ENCODE peak calls at places on chromosome 4, in four cellular contexts. C is mammary epithelial cell, A is PC-3, O is mesendoderm. E is an unnamed sample.

GRCh38 chr4:87118826-87119225 is 101.6 kb downstream of the KLHL8 start:
- DNase-seq in C (peak; percentile 27), A (no peak), O (peak; percentile 55), E (peak; percentile 82)

GRCh38 chr4:60794372-60794771 is 405.8 kb upstream of the ADGRL3 start:
- DNase-seq in C (no peak), A (no peak), O (no peak), E (no peak)

GRCh38 chr4:5798447-5798846 is 87.4 kb downstream of the EVC start:
- DNase-seq in C (no peak), A (no peak), O (no peak), E (no peak)

GRCh38 chr4:112113786-112114185 is 31.5 kb upstream of the FAM241A start:
- DNase-seq in C (no peak), A (no peak), O (no peak), E (no peak)

GRCh38 chr4:185464887-185465286 is 6.6 kb downstream of the CCDC110 start:
- DNase-seq in C (no peak), A (no peak), O (no peak), E (no peak)

GRCh38 chr4:118353452-118353851 is 649 bp upstream of the PRSS12 start:
- DNase-seq in C (no peak), A (peak; percentile 3), O (peak; percentile 23), E (no peak)

GRCh38 chr4:181006509-181007290 is 1236.5 kb upstream of the TENM3 start:
- DNase-seq in C (no peak), A (no peak), O (no peak), E (no peak)

GRCh38 chr4:122309988-122310626 is 68.7 kb upstream of the ADAD1 start:
- DNase-seq in C (no peak), A (peak; percentile 31), O (peak; percentile 26), E (no peak)

GRCh38 chr4:15712214-15712613 is 9.3 kb downstream of the BST1 start:
- DNase-seq in C (no peak), A (no peak), O (no peak), E (no peak)

GRCh38 chr4:105196523-105197145 is 50.0 kb downstream of the TET2 start:
- DNase-seq in C (no peak), A (peak; percentile 56), O (peak; percentile 34), E (no peak)

GRCh38 chr4:27917381-27917780 is 1056.7 kb downstream of the STIM2 start:
- DNase-seq in C (no peak), A (no peak), O (no peak), E (no peak)

DNA sequence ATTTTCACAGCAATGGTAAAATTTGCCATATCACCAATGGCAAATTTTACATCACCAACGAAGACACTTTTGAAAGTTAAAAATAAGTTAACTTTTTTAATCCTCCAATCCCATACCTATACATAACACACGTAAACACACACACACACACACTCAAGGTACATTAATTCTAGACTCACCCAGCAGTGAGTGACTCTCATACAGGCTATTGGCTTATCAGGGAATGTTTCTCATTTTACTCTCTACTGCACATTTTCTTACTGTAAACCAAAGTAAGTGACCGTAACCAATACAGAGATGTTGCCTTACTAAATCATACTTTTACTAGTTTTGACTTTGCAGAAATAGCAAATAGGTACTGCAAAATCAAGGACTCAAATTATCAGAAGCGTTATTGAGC is 2.3 kb downstream of the VEGFC start:
- DNase-seq in C (no peak), A (peak; percentile 25), O (no peak), E (no peak)
- H3K9ac ChIP-seq in C (peak overlapping the region; percentile 59), A (peak overlapping the region; percentile 100), O (no peak overlapping the region), E (peak overlapping the region; percentile 96)

GRCh38 chr4:26083987-26084386 is 170.0 kb downstream of the SMIM20 start:
- DNase-seq in C (peak; percentile 80), A (peak; percentile 94), O (peak; percentile 34), E (peak; percentile 95)

GRCh38 chr4:26087108-26087507 is 173.1 kb downstream of the SMIM20 start:
- DNase-seq in C (no peak), A (no peak), O (no peak), E (peak; percentile 62)

GRCh38 chr4:26084414-26084813 is 170.4 kb downstream of the SMIM20 start:
- DNase-seq in C (no peak), A (no peak), O (peak; percentile 55), E (no peak)

GRCh38 chr4:26086621-26087068 is 172.6 kb downstream of the SMIM20 start:
- DNase-seq in C (no peak), A (no peak), O (no peak), E (no peak)

GRCh38 chr4:26085581-26085980 is 171.6 kb downstream of the SMIM20 start:
- DNase-seq in C (no peak), A (peak; percentile 27), O (peak; percentile 16), E (no peak)
- H3K4me2 ChIP-seq in C (no peak overlapping the region), A (no peak overlapping the region), O (no peak overlapping the region), E (no peak overlapping the region)

DNA sequence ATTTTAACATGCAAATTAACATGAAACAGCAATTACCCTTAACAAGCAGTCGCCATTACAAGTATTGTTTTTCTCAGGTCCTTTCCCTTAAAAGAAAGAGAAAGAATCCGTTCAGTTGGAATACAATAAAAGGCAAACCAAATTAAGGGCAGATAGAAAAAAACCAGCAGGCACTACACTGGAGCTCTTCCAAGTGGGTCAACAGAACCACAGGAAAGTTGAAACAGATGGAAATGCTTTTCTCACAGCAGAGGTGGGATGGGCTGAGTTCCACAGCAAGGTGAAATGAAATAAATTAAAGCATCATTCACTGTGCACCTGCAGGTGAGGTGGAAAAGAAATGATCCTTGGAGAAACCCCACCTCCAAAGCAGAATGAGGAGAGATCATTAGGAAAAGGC is 102.5 kb downstream of the APBB2 start:
- DNase-seq in C (no peak), A (no peak), O (no peak), E (no peak)
- H3K9ac ChIP-seq in C (no peak overlapping the region), A (no peak overlapping the region), O (no peak overlapping the region), E (no peak overlapping the region)

GRCh38 chr4:139078926-139079325 is 63.3 kb downstream of the NOCT start:
- DNase-seq in C (no peak), A (no peak), O (no peak), E (no peak)

GRCh38 chr4:139076016-139076744 is 60.6 kb downstream of the NOCT start:
- DNase-seq in C (no peak), A (no peak), O (no peak), E (peak; percentile 20)

GRCh38 chr4:139082750-139083532 is 67.4 kb downstream of the NOCT start:
- DNase-seq in C (peak; percentile 99), A (peak; percentile 97), O (peak; percentile 99), E (peak; percentile 96)

GRCh38 chr4:139077567-139078355 is 62.2 kb downstream of the NOCT start:
- DNase-seq in C (no peak), A (no peak), O (no peak), E (no peak)
- H3K4me2 ChIP-seq in C (no peak overlapping the region), A (no peak overlapping the region), O (no peak overlapping the region), E (no peak overlapping the region)

DNA sequence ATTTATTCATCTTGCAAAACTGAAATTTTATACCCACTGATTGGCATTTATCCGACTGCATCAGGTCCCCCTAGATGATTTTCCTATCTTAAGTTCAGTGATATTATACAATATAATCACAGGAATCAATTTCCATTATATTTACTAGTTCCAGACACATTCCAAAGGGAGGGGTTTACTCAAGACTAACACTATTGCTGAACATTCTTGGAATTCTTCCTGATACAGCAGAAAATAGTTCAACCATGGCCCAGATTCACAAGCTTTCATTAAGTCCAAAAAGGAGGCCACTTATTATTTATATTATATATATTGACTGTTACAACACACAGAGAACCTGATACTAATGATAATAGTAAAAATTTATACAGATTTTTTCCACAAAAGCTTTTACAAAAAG is 2353.6 kb downstream of the PCDH7 start:
- DNase-seq in C (no peak), A (peak; percentile 13), O (peak; percentile 63), E (peak; percentile 57)
- H3K9ac ChIP-seq in C (no peak overlapping the region), A (no peak overlapping the region), O (no peak overlapping the region), E (no peak overlapping the region)

GRCh38 chr4:41346306-41347061 is 89.8 kb downstream of the UCHL1 start:
- DNase-seq in C (no peak), A (peak; percentile 76), O (no peak), E (no peak)
- H3K4me2 ChIP-seq in C (no peak overlapping the region), A (peak overlapping the region; percentile 60), O (no peak overlapping the region), E (no peak overlapping the region)